ENCODE peak calls at places on chromosomes 5 and 9, in eight cellular contexts. L is NB4; C is IMR-90; Z is astrocyte of the spinal cord; B is cardiac fibroblast; Q is upper lobe of right lung; G is CD8-positive, alpha-beta T cell; H is pancreas. E is an unnamed sample.

GRCh38 chr5:127229185-127229889 is 61.3 kb upstream of the MEGF10 start:
- DNase-seq in Z (peak), G (peak), L (peak), B (peak), H (peak), C (peak), Q (peak), E (no peak)

GRCh38 chr9:73780916-73781315 is 629.3 kb downstream of the ANXA1 start:
- DNase-seq in H (no peak), G (no peak), B (peak), Z (peak), Q (no peak), L (peak), C (no peak), E (no peak)

GRCh38 chr5:1113332-1113690 is 1.4 kb upstream of the SLC12A7 start:
- DNase-seq in H (no peak), L (no peak), B (no peak), G (no peak), C (no peak), Z (no peak), Q (no peak), E (no peak)

GRCh38 chr5:150144211-150144801 is 11.3 kb downstream of the PDGFRB start:
- DNase-seq in G (no peak), L (peak), Z (peak), Q (no peak), C (peak), H (no peak), B (peak), E (no peak)

GRCh38 chr5:160747963-160748362 is 104.0 kb downstream of the ATP10B start:
- DNase-seq in C (no peak), H (no peak), B (no peak), G (no peak), L (no peak), Z (no peak), Q (no peak), E (no peak)

GRCh38 chr9:69919461-69920061 is 98.9 kb downstream of the CFAP95 start:
- DNase-seq in H (no peak), L (peak), G (no peak), Q (no peak), Z (peak), C (peak), B (peak), E (no peak)

GRCh38 chr9:130877300-130877699 is 19.3 kb downstream of the QRFP start:
- DNase-seq in C (no peak), L (no peak), B (no peak), H (no peak), Z (no peak), Q (no peak), G (no peak), E (no peak)

GRCh38 chr5:37921452-37921851 is 81.6 kb upstream of the GDNF start:
- DNase-seq in Z (no peak), Q (no peak), C (no peak), L (peak), G (no peak), H (no peak), B (peak), E (no peak)

GRCh38 chr9:127136880-127137639 is 14.6 kb upstream of the ANGPTL2 start:
- DNase-seq in G (no peak), L (no peak), H (no peak), Q (no peak), Z (no peak), C (no peak), B (no peak), E (no peak)

GRCh38 chr9:134329576-134329855 is 3.3 kb downstream of the RXRA start:
- DNase-seq in C (no peak), G (no peak), Q (no peak), B (no peak), L (no peak), H (no peak), Z (no peak), E (no peak)

GRCh38 chr5:127012933-127013332 is 17.4 kb downstream of the MARCHF3 start:
- DNase-seq in G (no peak), L (no peak), C (peak), Q (no peak), Z (peak), H (no peak), B (peak), E (no peak)

GRCh38 chr9:134434896-134435506 is 108.7 kb downstream of the RXRA start:
- DNase-seq in Z (peak), H (peak), G (no peak), B (peak), Q (peak), C (peak), L (no peak), E (peak)

GRCh38 chr9:112332272-112332671 is 1.1 kb downstream of the PTBP3 start:
- DNase-seq in C (no peak), Q (no peak), H (no peak), Z (no peak), G (no peak), B (peak), L (no peak), E (no peak)

GRCh38 chr9:112332674-112332976 is 794 bp downstream of the PTBP3 start:
- DNase-seq in B (no peak), Q (no peak), L (no peak), G (no peak), H (no peak), C (no peak), Z (no peak), E (no peak)

GRCh38 chr9:112333639-112334318 is 360 bp upstream of the PTBP3 start:
- DNase-seq in G (peak), C (peak), Z (peak), B (peak), Q (peak), H (peak), L (peak), E (peak)

GRCh38 chr9:112332977-112333638 is at the start of gene PTBP3:
- DNase-seq in L (peak), B (peak), Z (peak), H (peak), C (peak), Q (peak), G (peak), E (peak)

GRCh38 chr9:112331676-112331955 is 1.8 kb downstream of the PTBP3 start:
- DNase-seq in C (no peak), Z (peak), L (no peak), Q (no peak), H (no peak), G (no peak), B (no peak), E (no peak)
- H3K4me3 ChIP-seq in C (peak), Z (peak), L (peak), Q (peak), H (no peak), G (peak), B (peak), E (peak)

GRCh38 chr5:36066001-36066539 is 612 bp downstream of the UGT3A2 start:
- DNase-seq in B (no peak), C (no peak), G (no peak), H (no peak), L (no peak), Q (no peak), Z (no peak), E (no peak)

GRCh38 chr5:36068751-36069281 is 2.1 kb upstream of the UGT3A2 start:
- DNase-seq in Q (no peak), H (no peak), B (no peak), G (no peak), Z (no peak), L (no peak), C (no peak), E (no peak)

GRCh38 chr5:36070687-36071571 is 4.2 kb upstream of the UGT3A2 start:
- DNase-seq in Z (no peak), L (no peak), G (no peak), C (no peak), Q (no peak), H (no peak), B (no peak), E (no peak)

GRCh38 chr5:36066540-36067210 is at the start of gene UGT3A2:
- DNase-seq in C (no peak), Q (no peak), H (no peak), G (no peak), L (no peak), B (no peak), Z (no peak), E (no peak)
- H3K4me3 ChIP-seq in C (no peak), Q (no peak), H (no peak), G (no peak), L (no peak), B (no peak), Z (no peak), E (no peak)

GRCh38 chr5:95709967-95710650 is 21.0 kb upstream of the RHOBTB3 start:
- DNase-seq in H (peak), Z (no peak), C (no peak), Q (no peak), B (peak), G (no peak), L (no peak), E (no peak)
- H3K4me3 ChIP-seq in H (no peak), Z (no peak), C (no peak), Q (no peak), B (no peak), G (no peak), L (no peak), E (no peak)

DNA sequence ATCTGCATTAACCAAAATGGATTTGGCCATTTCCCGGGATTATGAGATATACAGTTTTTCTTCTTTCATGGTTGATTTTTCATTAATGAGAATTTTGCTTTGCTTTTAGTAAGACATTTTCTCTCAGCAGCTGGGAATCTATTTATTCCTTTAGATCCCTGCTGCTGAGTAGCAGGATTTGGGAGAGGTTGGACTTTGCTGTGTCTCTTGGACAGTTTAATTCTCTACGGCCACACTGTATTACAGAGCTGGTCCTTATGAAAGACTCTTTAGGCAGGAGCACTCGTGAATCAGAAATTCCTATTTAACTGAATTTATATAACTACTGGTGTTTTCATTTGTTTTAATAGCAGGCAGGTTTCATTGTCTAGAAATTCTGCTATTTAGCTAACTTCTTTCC is 1.6 kb downstream of the UNC13B start:
- DNase-seq in B (no peak), Z (no peak), Q (no peak), G (no peak), H (no peak), L (no peak), C (no peak), E (no peak)
- H3K4me3 ChIP-seq in B (no peak), Z (no peak), Q (peak), G (no peak), H (no peak), L (no peak), C (no peak), E (no peak)

GRCh38 chr9:121498150-121498486 is 1.5 kb downstream of the GGTA1 start:
- DNase-seq in L (peak), H (peak), Q (no peak), Z (peak), G (no peak), C (peak), B (peak), E (no peak)
- H3K4me3 ChIP-seq in L (no peak), H (peak), Q (peak), Z (no peak), G (peak), C (no peak), B (no peak), E (peak)

DNA sequence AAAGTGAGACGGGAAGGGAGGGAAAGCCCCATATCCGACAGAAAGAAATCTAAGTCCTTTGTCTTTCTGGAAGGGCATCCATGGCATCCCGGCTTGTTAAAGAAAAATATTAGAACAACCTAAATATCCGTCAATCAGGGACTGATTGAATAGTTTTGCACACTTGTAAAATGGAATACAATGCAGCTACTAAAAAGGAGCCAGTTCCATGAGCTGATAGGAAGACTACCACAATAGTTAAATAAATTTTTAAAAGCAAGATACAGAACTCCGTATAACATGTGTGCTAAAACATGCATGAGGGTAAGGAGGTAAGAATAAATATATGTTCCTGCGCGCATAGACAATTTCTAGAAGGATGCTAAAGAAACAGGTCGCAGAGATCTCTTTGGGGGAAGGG is 12.8 kb upstream of the GNPDA1 start:
- DNase-seq in L (no peak), G (no peak), C (no peak), H (no peak), B (no peak), Q (no peak), Z (no peak), E (no peak)
- H3K4me3 ChIP-seq in L (no peak), G (peak), C (no peak), H (no peak), B (no peak), Q (peak), Z (no peak), E (peak)

GRCh38 chr9:110575169-110575568 is 4.4 kb downstream of the SVEP1 start:
- DNase-seq in L (no peak), H (no peak), G (no peak), C (no peak), Z (no peak), Q (no peak), B (no peak), E (no peak)

GRCh38 chr9:110573305-110573704 is 6.2 kb downstream of the SVEP1 start:
- DNase-seq in C (no peak), Z (no peak), L (no peak), Q (no peak), B (no peak), H (no peak), G (no peak), E (no peak)

GRCh38 chr9:110578896-110579752 is at the start of gene SVEP1:
- DNase-seq in Q (peak), H (peak), G (no peak), C (peak), L (no peak), Z (peak), B (peak), E (no peak)

GRCh38 chr9:110578575-110578895 is 1.0 kb downstream of the SVEP1 start:
- DNase-seq in Q (no peak), G (no peak), Z (no peak), H (no peak), C (no peak), B (no peak), L (no peak), E (no peak)

DNA sequence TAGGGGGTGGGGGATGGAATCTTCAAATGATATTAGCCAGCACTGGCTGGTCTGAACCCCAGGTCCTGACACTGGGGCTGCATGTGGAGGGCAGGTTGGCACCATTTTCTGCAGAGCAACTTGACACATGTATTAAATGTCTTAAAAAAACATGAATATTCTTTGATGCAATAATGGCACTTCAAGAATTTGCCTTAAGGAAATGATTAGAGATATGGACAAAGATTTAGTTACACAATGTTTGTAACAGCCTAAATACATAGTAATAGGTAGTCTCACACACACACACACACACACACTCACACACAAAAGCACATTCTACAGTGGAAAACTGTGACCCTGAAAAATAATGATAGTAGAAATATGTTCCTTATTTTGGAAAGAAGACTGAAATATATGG is 3.6 kb downstream of the SVEP1 start:
- DNase-seq in G (no peak), Z (no peak), Q (no peak), L (no peak), H (no peak), C (no peak), B (no peak), E (no peak)
- H3K4me3 ChIP-seq in G (no peak), Z (no peak), Q (peak), L (no peak), H (no peak), C (no peak), B (no peak), E (no peak)

DNA sequence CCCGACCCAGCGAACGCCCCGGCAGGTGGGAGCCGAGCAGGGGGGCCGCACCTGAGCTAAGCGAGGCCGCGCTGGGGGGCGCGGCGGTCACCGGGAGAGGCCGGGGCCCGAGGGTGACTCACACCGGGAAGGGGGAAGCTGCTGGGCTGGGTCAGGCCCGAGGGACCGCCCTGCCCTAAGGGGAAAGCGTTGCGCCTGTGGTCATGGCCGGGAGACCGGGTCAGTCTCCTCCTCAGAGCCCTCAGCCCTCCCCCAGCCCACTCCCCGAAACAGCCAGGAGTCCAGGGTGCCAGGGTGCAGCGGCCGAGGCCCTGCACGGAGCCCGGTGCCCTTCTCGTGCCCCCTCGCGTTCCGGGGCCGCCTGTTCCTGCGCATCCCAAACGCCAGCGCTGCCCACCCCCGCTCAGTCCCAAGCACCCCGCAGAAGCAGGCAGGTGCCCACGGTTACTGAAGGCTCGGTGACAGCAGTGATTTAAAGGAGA is 658 bp downstream of the NOXA1 start:
- DNase-seq in L (peak), B (no peak), Z (no peak), H (peak), C (no peak), G (no peak), Q (peak), E (no peak)
- H3K4me3 ChIP-seq in L (no peak), B (no peak), Z (no peak), H (peak), C (peak), G (peak), Q (peak), E (peak)

GRCh38 chr9:93037476-93037971 is 21.0 kb upstream of the SUSD3 start:
- DNase-seq in Z (no peak), G (no peak), B (no peak), H (no peak), L (peak), Q (no peak), C (no peak), E (no peak)
- H3K4me3 ChIP-seq in Z (no peak), G (no peak), B (no peak), H (no peak), L (no peak), Q (no peak), C (no peak), E (no peak)

E was measured in esophagus muscularis mucosa.